ENCODE peak calls at places on chromosomes 5 and 9, in nine cellular contexts. K is esophagus muscularis mucosa, C is HCT116, P is stomach, O is breast epithelium, R is GM23338, N is sigmoid colon, T is suprapubic skin, Z is HL-60. X is an unnamed sample.

GRCh38 chr9:130732131-130732530 is 38.6 kb downstream of the EXOSC2 start:
- DNase-seq in K (no peak), C (no peak), P (no peak), O (no peak), R (peak; percentile 60), N (no peak), T (no peak), Z (no peak), X (peak; percentile 32)

GRCh38 chr9:31799953-31800609 is 584.4 kb upstream of the ACO1 start:
- DNase-seq in K (no peak), C (peak; percentile 19), P (no peak), O (no peak), R (peak; percentile 82), N (no peak), T (no peak), Z (no peak), X (peak; percentile 60)

GRCh38 chr9:10396641-10397040 is 216.2 kb downstream of the PTPRD start:
- DNase-seq in K (no peak), C (no peak), P (no peak), O (no peak), R (no peak), N (no peak), T (no peak), Z (no peak), X (no peak)

GRCh38 chr5:123549256-123549904 is 37.4 kb downstream of the CSNK1G3 start:
- DNase-seq in K (no peak), C (no peak), P (no peak), O (no peak), R (no peak), N (no peak), T (no peak), Z (no peak), X (no peak)

GRCh38 chr9:13975628-13976250 is 338.2 kb downstream of the NFIB start:
- DNase-seq in K (no peak), C (no peak), P (no peak), O (no peak), R (no peak), N (no peak), T (no peak), Z (no peak), X (peak; percentile 71)

GRCh38 chr5:154421868-154422267 is 23.9 kb upstream of the SAP30L start:
- DNase-seq in K (peak; percentile 24), C (peak; percentile 18), P (no peak), O (no peak), R (peak; percentile 69), N (no peak), T (no peak), Z (no peak), X (peak; percentile 33)

GRCh38 chr9:20351715-20352114 is 270.6 kb downstream of the MLLT3 start:
- DNase-seq in K (no peak), C (no peak), P (no peak), O (no peak), R (no peak), N (no peak), T (no peak), Z (no peak), X (no peak)

GRCh38 chr9:7086389-7086788 is 328.6 kb downstream of the KDM4C start:
- DNase-seq in K (no peak), C (no peak), P (no peak), O (no peak), R (no peak), N (no peak), T (no peak), Z (no peak), X (no peak)

GRCh38 chr5:135138116-135138850 is 104.3 kb upstream of the PITX1 start:
- DNase-seq in K (no peak), C (no peak), P (no peak), O (no peak), R (no peak), N (no peak), T (peak; percentile 32), Z (no peak), X (no peak)

GRCh38 chr5:135139397-135140134 is 105.5 kb upstream of the PITX1 start:
- DNase-seq in K (no peak), C (peak; percentile 73), P (no peak), O (no peak), R (no peak), N (peak; percentile 73), T (peak; percentile 50), Z (peak; percentile 31), X (no peak)

GRCh38 chr5:135141303-135142268 is 107.6 kb upstream of the PITX1 start:
- DNase-seq in K (no peak), C (peak; percentile 28), P (peak; percentile 45), O (no peak), R (peak; percentile 4), N (no peak), T (peak; percentile 47), Z (no peak), X (no peak)

GRCh38 chr5:135137146-135137915 is 103.3 kb upstream of the PITX1 start:
- DNase-seq in K (no peak), C (no peak), P (no peak), O (no peak), R (no peak), N (no peak), T (peak; percentile 57), Z (no peak), X (no peak)

GRCh38 chr5:135140805-135141204 is 106.8 kb upstream of the PITX1 start:
- DNase-seq in K (no peak), C (peak; percentile 69), P (no peak), O (no peak), R (no peak), N (peak; percentile 74), T (peak; percentile 79), Z (peak; percentile 63), X (no peak)
- H3K27ac ChIP-seq in K (no peak overlapping the region), C (peak overlapping the region; percentile 49), P (peak overlapping the region; percentile 71), O (no peak overlapping the region), R (no peak overlapping the region), N (peak overlapping the region; percentile 75), T (peak overlapping the region; percentile 50), Z (peak overlapping the region; percentile 21), X (no peak overlapping the region)

DNA sequence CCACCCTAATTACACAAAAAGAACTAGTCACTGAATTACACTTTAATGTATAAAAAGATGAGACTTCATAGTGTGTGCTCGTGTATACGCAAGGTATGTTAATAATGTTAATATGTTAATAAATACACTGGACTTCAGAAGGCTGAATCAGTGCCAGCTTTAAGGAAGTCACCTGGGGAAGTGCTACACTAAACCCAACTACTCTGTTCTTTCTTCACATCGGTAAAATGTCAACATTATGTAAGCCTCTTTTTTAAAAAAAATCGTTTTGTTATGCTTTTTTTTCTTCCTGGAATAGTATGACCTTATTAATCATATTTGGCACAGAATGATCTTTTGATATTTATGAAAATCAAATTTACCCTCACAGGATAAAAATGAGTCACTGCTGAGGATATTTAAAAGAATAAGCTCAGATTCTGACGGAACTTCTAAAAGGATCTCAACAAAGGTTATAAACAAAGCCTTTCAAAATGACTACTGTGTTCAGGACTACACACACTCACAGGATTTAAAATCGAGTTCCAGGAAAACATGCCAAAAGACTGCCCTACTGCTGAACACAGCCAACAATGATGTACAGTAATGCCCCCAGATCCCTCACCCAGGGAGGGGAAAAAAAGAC is 75.9 kb downstream of the AUH start:
- DNase-seq in K (no peak), C (no peak), P (no peak), O (no peak), R (no peak), N (no peak), T (no peak), Z (no peak), X (peak; percentile 77)
- TF ChIP-seq POLR2AphosphoS5 in K (no peak), C (no peak), P (no peak), O (no peak), R (no peak), N (no peak), T (no peak), Z (no peak), X (no peak)

DNA sequence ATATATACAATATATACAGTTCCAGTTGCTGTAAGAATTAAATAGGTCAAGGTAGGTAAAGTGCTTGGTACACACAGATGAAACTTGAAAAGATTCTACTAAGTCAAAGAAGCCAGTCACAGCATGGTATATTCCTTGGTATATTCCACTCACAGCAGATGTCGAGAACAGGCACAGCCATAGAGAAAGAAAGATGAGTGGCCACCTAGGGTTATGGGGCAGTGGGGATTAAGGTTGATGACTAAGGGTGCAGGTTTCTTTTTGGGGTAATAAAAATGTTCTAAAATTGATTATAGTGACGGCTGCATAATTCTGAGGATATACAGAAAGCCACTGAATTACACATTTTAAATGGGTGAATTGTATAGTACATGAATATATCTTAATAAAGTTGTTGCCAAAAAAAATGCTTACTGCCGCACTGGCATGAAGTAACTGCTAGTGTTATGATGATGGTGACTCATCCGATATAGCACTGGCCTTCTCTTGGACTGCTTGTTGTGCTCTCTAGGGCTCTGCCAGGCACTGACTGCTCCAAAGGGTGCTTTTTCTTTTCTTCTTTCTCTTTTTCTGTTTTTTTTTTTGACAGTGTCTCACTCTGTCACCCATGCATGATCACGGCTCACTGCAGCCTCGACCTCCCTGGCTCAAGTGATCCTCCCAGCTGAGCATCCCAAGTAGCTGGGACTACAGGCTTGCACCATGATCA is 23.5 kb downstream of the TBC1D2 start:
- DNase-seq in K (no peak), C (no peak), P (no peak), O (no peak), R (no peak), N (peak; percentile 19), T (no peak), Z (no peak), X (no peak)
- H3K27ac ChIP-seq in K (no peak overlapping the region), C (no peak overlapping the region), P (no peak overlapping the region), O (no peak overlapping the region), R (no peak overlapping the region), N (no peak overlapping the region), T (no peak overlapping the region), Z (no peak overlapping the region), X (peak overlapping the region; percentile 17)

GRCh38 chr5:128062172-128062746 is 21.3 kb upstream of the SLC12A2 start:
- DNase-seq in K (no peak), C (no peak), P (no peak), O (no peak), R (no peak), N (no peak), T (no peak), Z (no peak), X (peak; percentile 9)
- TF ChIP-seq POLR2AphosphoS5 in K (no peak), C (no peak), P (no peak), O (no peak), R (no peak), N (no peak), T (no peak), Z (no peak), X (no peak)

DNA sequence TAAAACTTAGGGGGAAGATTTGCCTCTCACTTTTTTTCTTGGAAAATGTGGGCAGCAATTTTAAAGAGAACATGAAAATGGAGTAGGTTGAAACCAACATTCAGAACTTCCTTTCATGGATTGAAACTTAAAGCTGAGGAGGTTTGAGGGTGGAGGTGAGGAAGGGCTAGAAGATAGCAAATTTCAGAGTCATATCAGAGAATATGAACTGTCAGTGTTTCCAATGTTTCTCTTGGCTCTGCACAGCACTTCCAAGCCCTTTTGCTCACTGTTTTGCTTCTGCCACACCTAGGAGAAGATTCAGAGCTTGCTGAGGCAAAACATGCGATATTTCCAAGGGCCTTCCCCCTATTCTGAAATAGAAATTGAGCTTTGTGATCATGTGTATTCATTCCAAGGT is 281.0 kb downstream of the AOPEP start:
- DNase-seq in K (no peak), C (no peak), P (no peak), O (no peak), R (no peak), N (no peak), T (no peak), Z (no peak), X (peak; percentile 72)
- H3K27ac ChIP-seq in K (peak overlapping the region; percentile 100), C (no peak overlapping the region), P (peak overlapping the region; percentile 99), O (peak overlapping the region; percentile 95), R (no peak overlapping the region), N (peak overlapping the region; percentile 99), T (peak overlapping the region; percentile 99), Z (no peak overlapping the region), X (peak overlapping the region; percentile 35)